ENCODE peak calls at places on chromosome 2, in eight cellular contexts. J, E, Q, F, S, A, C and D are unnamed samples.
A peak's percentile ranks its signal among the peaks of the same experiment; 100 is the strongest.

GRCh38 chr2:213101109-213101508 is 50.3 kb downstream of the IKZF2 start:
- DNase-seq in F (no peak), A (no peak), C (no peak), S (no peak), J (no peak), Q (no peak), E (no peak), D (no peak)

GRCh38 chr2:16238001-16238755 is 297.8 kb downstream of the MYCN start:
- DNase-seq in C (no peak), S (no peak), Q (no peak), E (no peak), F (no peak), J (no peak), A (no peak), D (no peak)

GRCh38 chr2:101775636-101776035 is 78.1 kb downstream of the MAP4K4 start:
- DNase-seq in E (no peak), A (no peak), Q (no peak), F (no peak), J (no peak), C (no peak), S (no peak), D (no peak)

GRCh38 chr2:116264872-116265271 is 1549.6 kb upstream of the DDX18 start:
- DNase-seq in S (no peak), E (no peak), C (no peak), A (no peak), Q (no peak), F (no peak), J (no peak), D (no peak)

GRCh38 chr2:120053891-120054290 is 41.0 kb downstream of the EPB41L5 start:
- DNase-seq in E (no peak), Q (no peak), F (peak; percentile 21), J (no peak), A (no peak), C (no peak), S (no peak), D (no peak)

GRCh38 chr2:219335373-219335786 is 2.8 kb upstream of the RESP18 start:
- DNase-seq in C (no peak), A (no peak), E (no peak), J (no peak), F (peak; percentile 6), Q (no peak), S (no peak), D (no peak)

GRCh38 chr2:17413031-17413430 is 105.2 kb downstream of the RAD51AP2 start:
- DNase-seq in A (no peak), E (no peak), J (no peak), S (no peak), F (peak; percentile 2), Q (no peak), C (no peak), D (no peak)

GRCh38 chr2:105575626-105576025 is 169.1 kb upstream of the NCK2 start:
- DNase-seq in S (no peak), E (no peak), C (no peak), J (no peak), F (no peak), A (no peak), Q (no peak), D (no peak)

GRCh38 chr2:88016948-88017779 is 817 bp upstream of the RNU2-63P start:
- DNase-seq in S (no peak), A (no peak), F (no peak), Q (peak; percentile 68), C (no peak), J (peak; percentile 21), E (peak; percentile 11), D (peak; percentile 91)

GRCh38 chr2:28401-28975 is 17.8 kb downstream of the FAM110C start:
- DNase-seq in S (no peak), Q (no peak), C (no peak), F (no peak), J (no peak), A (no peak), E (peak; percentile 10), D (no peak)

GRCh38 chr2:140863713-140864112 is 1267.1 kb downstream of the LRP1B start:
- DNase-seq in S (no peak), C (no peak), F (peak; percentile 69), A (peak; percentile 63), E (peak; percentile 58), J (no peak), Q (peak; percentile 3), D (peak; percentile 51)

GRCh38 chr2:55565613-55566012 is 46.1 kb downstream of the CFAP36 start:
- DNase-seq in E (no peak), A (no peak), C (no peak), F (no peak), Q (no peak), S (no peak), J (no peak), D (no peak)

GRCh38 chr2:74777161-74777900 is 56.6 kb upstream of the HK2 start:
- DNase-seq in F (no peak), S (no peak), C (no peak), A (no peak), J (no peak), Q (no peak), E (peak; percentile 97), D (no peak)

GRCh38 chr2:33518929-33519328 is 42.5 kb downstream of the RASGRP3 start:
- DNase-seq in E (no peak), S (no peak), J (no peak), C (no peak), F (peak; percentile 83), A (no peak), Q (no peak), D (no peak)

GRCh38 chr2:25879133-25879730 is 945 bp upstream of the ASXL2 start:
- DNase-seq in E (no peak), A (peak; percentile 5), F (peak; percentile 77), Q (no peak), C (no peak), S (no peak), J (no peak), D (no peak)

GRCh38 chr2:95007822-95008221 is 17.7 kb upstream of the MAL start:
- DNase-seq in F (no peak), Q (no peak), E (no peak), J (no peak), A (no peak), C (no peak), S (no peak), D (no peak)

GRCh38 chr2:140624188-140624587 is 1506.6 kb downstream of the LRP1B start:
- DNase-seq in Q (no peak), C (no peak), E (no peak), J (no peak), F (no peak), S (no peak), A (no peak), D (no peak)

GRCh38 chr2:68272246-68272987 is 20.1 kb upstream of the PPP3R1 start:
- DNase-seq in F (no peak), Q (no peak), J (no peak), A (no peak), E (peak; percentile 44), C (no peak), S (no peak), D (no peak)

GRCh38 chr2:9753276-9753600 is 90.0 kb upstream of the TAF1B start:
- DNase-seq in F (peak; percentile 91), E (peak; percentile 66), Q (peak; percentile 88), C (no peak), J (peak; percentile 78), A (peak; percentile 84), S (no peak), D (peak; percentile 42)

GRCh38 chr2:74548919-74549684 is 4.6 kb downstream of the LOXL3 start:
- DNase-seq in F (peak; percentile 46), Q (peak; percentile 76), E (peak; percentile 88), A (peak; percentile 32), S (peak; percentile 90), C (no peak), J (peak; percentile 57), D (peak; percentile 81)

GRCh38 chr2:14427982-14428567 is 204.4 kb upstream of the LRATD1 start:
- DNase-seq in F (peak; percentile 53), S (no peak), A (no peak), E (no peak), J (no peak), Q (no peak), C (no peak), D (no peak)

GRCh38 chr2:216849987-216850386 is 9.9 kb downstream of the TNP1 start:
- DNase-seq in S (peak; percentile 82), F (no peak), J (peak; percentile 59), C (no peak), E (no peak), A (no peak), Q (no peak), D (peak; percentile 63)

GRCh38 chr2:230106771-230107170 is 38.0 kb upstream of the SLC16A14 start:
- DNase-seq in S (no peak), J (no peak), E (no peak), C (no peak), F (no peak), Q (no peak), A (no peak), D (no peak)

DNA sequence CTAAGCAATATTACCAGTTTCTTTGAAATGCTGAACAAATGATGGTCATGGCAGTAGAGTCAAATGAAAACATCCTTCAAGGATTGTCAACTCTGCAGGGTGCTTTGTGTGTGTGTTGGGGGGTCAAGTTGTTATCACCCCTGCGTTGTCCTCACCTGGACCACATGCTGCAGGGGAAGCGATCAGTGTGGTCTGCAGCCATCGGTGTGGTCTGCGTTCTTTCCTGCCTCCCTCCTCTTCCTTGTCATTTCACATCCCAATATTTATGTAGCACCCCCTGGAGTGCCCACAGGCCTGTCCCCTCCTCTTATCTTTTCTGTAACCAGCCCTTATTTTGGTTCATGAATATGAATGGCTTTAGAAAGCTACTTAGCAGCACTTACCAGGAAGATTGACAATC is 38.9 kb downstream of the UGP2 start:
- DNase-seq in F (no peak), A (no peak), C (no peak), S (no peak), J (no peak), E (no peak), Q (no peak), D (no peak)
- TF ChIP-seq POLR2A in F (no peak), A (no peak), C (no peak), S (no peak), J (no peak), E (no peak), Q (no peak), D (no peak)

GRCh38 chr2:224579411-224579810 is 5.8 kb downstream of the CUL3 start:
- DNase-seq in F (peak; percentile 59), C (no peak), J (no peak), Q (no peak), E (peak; percentile 34), S (no peak), A (peak; percentile 41), D (peak; percentile 25)
- TF ChIP-seq POLR2A in F (no peak), C (no peak), J (no peak), Q (no peak), E (no peak), S (no peak), A (no peak), D (no peak)

GRCh38 chr2:196592912-196593881 is 46.3 kb upstream of the CCDC150 start:
- DNase-seq in F (peak; percentile 57), E (peak; percentile 15), A (peak; percentile 49), Q (peak; percentile 60), J (peak; percentile 14), C (no peak), S (peak; percentile 76), D (peak; percentile 19)
- TF ChIP-seq POLR2A in F (peak; percentile 31), E (no peak), A (no peak), Q (peak; percentile 33), J (no peak), C (no peak), S (no peak), D (no peak)

DNA sequence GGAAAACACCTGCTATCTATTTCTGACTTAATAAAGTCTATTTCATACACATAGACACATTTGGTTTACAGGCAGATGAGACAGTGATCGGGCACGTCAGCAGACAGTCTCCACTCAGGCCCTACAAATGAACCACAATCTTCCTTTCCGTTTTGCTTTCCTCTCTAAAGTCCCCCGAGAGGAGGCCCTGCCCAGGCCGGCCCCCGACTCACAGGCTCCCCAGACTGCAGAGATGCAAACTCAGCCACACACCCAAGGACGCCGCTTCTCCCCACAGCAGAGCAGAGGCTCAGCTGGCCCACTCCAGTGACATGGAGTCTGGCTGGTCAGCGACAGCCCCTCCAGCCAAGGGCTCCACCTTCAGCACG is 9.3 kb upstream of the MTERF4 start:
- DNase-seq in S (no peak), F (no peak), Q (no peak), E (no peak), C (no peak), A (no peak), J (no peak), D (no peak)
- TF ChIP-seq POLR2A in S (no peak), F (no peak), Q (no peak), E (no peak), C (no peak), A (no peak), J (no peak), D (no peak)